ENCODE peak calls at places on chromosomes 7 and 10, in eight cellular contexts. One of them, this sample, is unnamed.

GRCh38 chr7:130990178-130990832 is 256.3 kb upstream of the KLF14 start:
- DNase-seq in frontal cortex: no peak
- DNase-seq in NCI-H345: no peak
- DNase-seq in AG09309: no peak
- DNase-seq in left ventricle myocardium inferior: no peak
- DNase-seq in T follicular helper cell: peak; percentile 41
- DNase-seq in amniotic epithelial cell: no peak
- DNase-seq in activated B cell treated with CpG ODN at 0.5 μM for 24 hours: no peak
- DNase-seq in this sample: no peak

GRCh38 chr10:91672021-91672608 is 39.2 kb upstream of the PPP1R3C start:
- DNase-seq in amniotic epithelial cell: peak; percentile 81
- DNase-seq in left ventricle myocardium inferior: no peak
- DNase-seq in NCI-H345: peak; percentile 58
- DNase-seq in T follicular helper cell: no peak
- DNase-seq in frontal cortex: no peak
- DNase-seq in activated B cell treated with CpG ODN at 0.5 μM for 24 hours: no peak
- DNase-seq in AG09309: no peak
- DNase-seq in this sample: no peak

GRCh38 chr10:15136960-15137359 is 31.5 kb downstream of the NMT2 start:
- DNase-seq in left ventricle myocardium inferior: no peak
- DNase-seq in frontal cortex: no peak
- DNase-seq in activated B cell treated with CpG ODN at 0.5 μM for 24 hours: no peak
- DNase-seq in AG09309: no peak
- DNase-seq in NCI-H345: no peak
- DNase-seq in amniotic epithelial cell: peak; percentile 74
- DNase-seq in T follicular helper cell: no peak
- DNase-seq in this sample: no peak

GRCh38 chr7:18861514-18861913 is 255.9 kb downstream of the TWIST1 start:
- DNase-seq in frontal cortex: no peak
- DNase-seq in T follicular helper cell: no peak
- DNase-seq in amniotic epithelial cell: peak; percentile 84
- DNase-seq in AG09309: peak; percentile 52
- DNase-seq in activated B cell treated with CpG ODN at 0.5 μM for 24 hours: no peak
- DNase-seq in NCI-H345: no peak
- DNase-seq in left ventricle myocardium inferior: no peak
- DNase-seq in this sample: no peak

GRCh38 chr7:134367956-134368749 is 51.4 kb upstream of the SLC35B4 start:
- DNase-seq in AG09309: no peak
- DNase-seq in activated B cell treated with CpG ODN at 0.5 μM for 24 hours: no peak
- DNase-seq in amniotic epithelial cell: peak; percentile 20
- DNase-seq in NCI-H345: no peak
- DNase-seq in frontal cortex: no peak
- DNase-seq in left ventricle myocardium inferior: no peak
- DNase-seq in T follicular helper cell: no peak
- DNase-seq in this sample: no peak

GRCh38 chr7:86815556-86815955 is 171.8 kb downstream of the GRM3 start:
- DNase-seq in activated B cell treated with CpG ODN at 0.5 μM for 24 hours: no peak
- DNase-seq in NCI-H345: no peak
- DNase-seq in T follicular helper cell: no peak
- DNase-seq in amniotic epithelial cell: no peak
- DNase-seq in frontal cortex: no peak
- DNase-seq in left ventricle myocardium inferior: no peak
- DNase-seq in AG09309: no peak
- DNase-seq in this sample: no peak

GRCh38 chr7:94135180-94135579 is 131.0 kb upstream of the BET1 start:
- DNase-seq in AG09309: no peak
- DNase-seq in NCI-H345: no peak
- DNase-seq in amniotic epithelial cell: no peak
- DNase-seq in activated B cell treated with CpG ODN at 0.5 μM for 24 hours: no peak
- DNase-seq in T follicular helper cell: no peak
- DNase-seq in frontal cortex: no peak
- DNase-seq in left ventricle myocardium inferior: no peak
- DNase-seq in this sample: no peak

GRCh38 chr7:39451901-39452300 is 114.3 kb upstream of the YAE1 start:
- DNase-seq in left ventricle myocardium inferior: no peak
- DNase-seq in NCI-H345: no peak
- DNase-seq in frontal cortex: no peak
- DNase-seq in activated B cell treated with CpG ODN at 0.5 μM for 24 hours: no peak
- DNase-seq in T follicular helper cell: no peak
- DNase-seq in amniotic epithelial cell: no peak
- DNase-seq in AG09309: no peak
- DNase-seq in this sample: no peak

GRCh38 chr7:107890493-107890961 is 456 bp upstream of the DLD start:
- DNase-seq in frontal cortex: peak; percentile 33
- DNase-seq in left ventricle myocardium inferior: no peak
- DNase-seq in amniotic epithelial cell: no peak
- DNase-seq in NCI-H345: no peak
- DNase-seq in activated B cell treated with CpG ODN at 0.5 μM for 24 hours: no peak
- DNase-seq in AG09309: no peak
- DNase-seq in T follicular helper cell: no peak
- DNase-seq in this sample: no peak

GRCh38 chr10:32239770-32240169 is 107.2 kb downstream of the EPC1 start:
- DNase-seq in AG09309: peak; percentile 42
- DNase-seq in left ventricle myocardium inferior: no peak
- DNase-seq in NCI-H345: no peak
- DNase-seq in activated B cell treated with CpG ODN at 0.5 μM for 24 hours: no peak
- DNase-seq in amniotic epithelial cell: peak; percentile 78
- DNase-seq in T follicular helper cell: no peak
- DNase-seq in frontal cortex: no peak
- DNase-seq in this sample: no peak

GRCh38 chr7:7099584-7100014 is 82.7 kb upstream of the C1GALT1 start:
- DNase-seq in T follicular helper cell: no peak
- DNase-seq in AG09309: peak; percentile 79
- DNase-seq in activated B cell treated with CpG ODN at 0.5 μM for 24 hours: no peak
- DNase-seq in frontal cortex: peak; percentile 26
- DNase-seq in amniotic epithelial cell: peak; percentile 91
- DNase-seq in left ventricle myocardium inferior: peak; percentile 65
- DNase-seq in NCI-H345: peak; percentile 13
- DNase-seq in this sample: no peak

GRCh38 chr10:79149662-79150443 is 81.1 kb downstream of the ZMIZ1 start:
- DNase-seq in NCI-H345: no peak
- DNase-seq in AG09309: no peak
- DNase-seq in amniotic epithelial cell: peak; percentile 56
- DNase-seq in T follicular helper cell: no peak
- DNase-seq in left ventricle myocardium inferior: peak; percentile 88
- DNase-seq in activated B cell treated with CpG ODN at 0.5 μM for 24 hours: no peak
- DNase-seq in frontal cortex: no peak
- DNase-seq in this sample: no peak

GRCh38 chr10:76675951-76676587 is 961.5 kb downstream of the KCNMA1 start:
- DNase-seq in AG09309: peak; percentile 32
- DNase-seq in NCI-H345: no peak
- DNase-seq in left ventricle myocardium inferior: peak; percentile 55
- DNase-seq in amniotic epithelial cell: peak; percentile 63
- DNase-seq in frontal cortex: peak; percentile 14
- DNase-seq in T follicular helper cell: no peak
- DNase-seq in activated B cell treated with CpG ODN at 0.5 μM for 24 hours: no peak
- DNase-seq in this sample: no peak

GRCh38 chr7:1109581-1110310 is 21.8 kb downstream of the GPER1 start:
- DNase-seq in AG09309: no peak
- DNase-seq in left ventricle myocardium inferior: peak; percentile 8
- DNase-seq in amniotic epithelial cell: no peak
- DNase-seq in activated B cell treated with CpG ODN at 0.5 μM for 24 hours: no peak
- DNase-seq in T follicular helper cell: no peak
- DNase-seq in NCI-H345: no peak
- DNase-seq in frontal cortex: no peak
- DNase-seq in this sample: no peak

GRCh38 chr7:90552521-90552920 is 43.6 kb upstream of the CDK14 start:
- DNase-seq in activated B cell treated with CpG ODN at 0.5 μM for 24 hours: no peak
- DNase-seq in amniotic epithelial cell: no peak
- DNase-seq in AG09309: no peak
- DNase-seq in left ventricle myocardium inferior: no peak
- DNase-seq in T follicular helper cell: no peak
- DNase-seq in NCI-H345: no peak
- DNase-seq in frontal cortex: no peak
- DNase-seq in this sample: no peak

GRCh38 chr7:96400518-96400917 is 78.6 kb upstream of the SLC25A13 start:
- DNase-seq in frontal cortex: no peak
- DNase-seq in T follicular helper cell: no peak
- DNase-seq in amniotic epithelial cell: peak; percentile 29
- DNase-seq in left ventricle myocardium inferior: no peak
- DNase-seq in activated B cell treated with CpG ODN at 0.5 μM for 24 hours: no peak
- DNase-seq in AG09309: no peak
- DNase-seq in NCI-H345: no peak
- DNase-seq in this sample: no peak

GRCh38 chr7:375901-376305 is 85.9 kb downstream of the FOXL3 start:
- DNase-seq in amniotic epithelial cell: no peak
- DNase-seq in activated B cell treated with CpG ODN at 0.5 μM for 24 hours: peak; percentile 10
- DNase-seq in left ventricle myocardium inferior: no peak
- DNase-seq in NCI-H345: no peak
- DNase-seq in T follicular helper cell: no peak
- DNase-seq in frontal cortex: no peak
- DNase-seq in AG09309: no peak
- DNase-seq in this sample: no peak

GRCh38 chr10:62433181-62433692 is 59.1 kb downstream of the ZNF365 start:
- DNase-seq in activated B cell treated with CpG ODN at 0.5 μM for 24 hours: no peak
- DNase-seq in amniotic epithelial cell: peak; percentile 80
- DNase-seq in AG09309: peak; percentile 95
- DNase-seq in NCI-H345: no peak
- DNase-seq in frontal cortex: peak; percentile 4
- DNase-seq in T follicular helper cell: no peak
- DNase-seq in left ventricle myocardium inferior: peak; percentile 27
- DNase-seq in this sample: no peak

GRCh38 chr7:29987083-29987482 is 2.5 kb downstream of the SCRN1 start:
- DNase-seq in NCI-H345: no peak
- DNase-seq in left ventricle myocardium inferior: no peak
- DNase-seq in AG09309: no peak
- DNase-seq in T follicular helper cell: no peak
- DNase-seq in activated B cell treated with CpG ODN at 0.5 μM for 24 hours: no peak
- DNase-seq in amniotic epithelial cell: peak; percentile 53
- DNase-seq in frontal cortex: peak; percentile 27
- DNase-seq in this sample: no peak

GRCh38 chr10:51422311-51423120 is 276.9 kb downstream of the CSTF2T start:
- DNase-seq in amniotic epithelial cell: peak; percentile 43
- DNase-seq in NCI-H345: peak; percentile 32
- DNase-seq in activated B cell treated with CpG ODN at 0.5 μM for 24 hours: no peak
- DNase-seq in AG09309: peak; percentile 29
- DNase-seq in T follicular helper cell: no peak
- DNase-seq in left ventricle myocardium inferior: peak; percentile 31
- DNase-seq in frontal cortex: peak; percentile 20
- DNase-seq in this sample: peak; percentile 1

GRCh38 chr7:139576179-139576973 is 52.9 kb downstream of the CLEC2L start:
- DNase-seq in left ventricle myocardium inferior: no peak
- DNase-seq in frontal cortex: no peak
- DNase-seq in NCI-H345: no peak
- DNase-seq in T follicular helper cell: no peak
- DNase-seq in amniotic epithelial cell: no peak
- DNase-seq in AG09309: no peak
- DNase-seq in activated B cell treated with CpG ODN at 0.5 μM for 24 hours: no peak
- DNase-seq in this sample: no peak

GRCh38 chr10:44581996-44582395 is 197.1 kb upstream of the CXCL12 start:
- DNase-seq in frontal cortex: no peak
- DNase-seq in T follicular helper cell: no peak
- DNase-seq in amniotic epithelial cell: no peak
- DNase-seq in AG09309: no peak
- DNase-seq in left ventricle myocardium inferior: no peak
- DNase-seq in NCI-H345: no peak
- DNase-seq in activated B cell treated with CpG ODN at 0.5 μM for 24 hours: no peak
- DNase-seq in this sample: no peak

GRCh38 chr10:5416981-5417380 is 4.6 kb downstream of the NET1 start:
- DNase-seq in amniotic epithelial cell: no peak
- DNase-seq in left ventricle myocardium inferior: no peak
- DNase-seq in frontal cortex: no peak
- DNase-seq in NCI-H345: no peak
- DNase-seq in T follicular helper cell: no peak
- DNase-seq in AG09309: no peak
- DNase-seq in activated B cell treated with CpG ODN at 0.5 μM for 24 hours: no peak
- DNase-seq in this sample: no peak

GRCh38 chr10:29555746-29556481 is 78.9 kb downstream of the SVIL start:
- DNase-seq in NCI-H345: no peak
- DNase-seq in T follicular helper cell: no peak
- DNase-seq in frontal cortex: no peak
- DNase-seq in left ventricle myocardium inferior: no peak
- DNase-seq in amniotic epithelial cell: no peak
- DNase-seq in activated B cell treated with CpG ODN at 0.5 μM for 24 hours: no peak
- DNase-seq in AG09309: peak; percentile 63
- DNase-seq in this sample: no peak

GRCh38 chr7:32347244-32347828 is 142.8 kb downstream of the LSM5 start:
- DNase-seq in activated B cell treated with CpG ODN at 0.5 μM for 24 hours: no peak
- DNase-seq in NCI-H345: no peak
- DNase-seq in frontal cortex: no peak
- DNase-seq in AG09309: no peak
- DNase-seq in T follicular helper cell: no peak
- DNase-seq in left ventricle myocardium inferior: no peak
- DNase-seq in amniotic epithelial cell: no peak
- DNase-seq in this sample: no peak

GRCh38 chr7:31521336-31522010 is 7.6 kb downstream of the ITPRID1 start:
- DNase-seq in AG09309: no peak
- DNase-seq in amniotic epithelial cell: no peak
- DNase-seq in frontal cortex: no peak
- DNase-seq in NCI-H345: no peak
- DNase-seq in T follicular helper cell: no peak
- DNase-seq in activated B cell treated with CpG ODN at 0.5 μM for 24 hours: no peak
- DNase-seq in left ventricle myocardium inferior: no peak
- DNase-seq in this sample: no peak

This sample was measured in T-helper 9 cell.